ENCODE peak calls at places on chromosomes 16 and 17, in eight cellular contexts. J is progenitor cell of endocrine pancreas; A is naive thymus-derived CD8-positive, alpha-beta T cell; P is fibroblast of villous mesenchyme; Y is skeletal muscle cell; I is GM13976; W is BJ; N is posterior cingulate gyrus. F is an unnamed sample.
A peak's percentile ranks its signal among the peaks of the same experiment; 100 is the strongest.

GRCh38 chr16:68718596-68718995 is 18.5 kb upstream of the CDH1 start:
- DNase-seq in Y (no peak), N (no peak), A (no peak), J (no peak), P (peak; percentile 41), I (no peak), W (no peak), F (no peak)

GRCh38 chr17:49148171-49148570 is 15.6 kb downstream of the B4GALNT2 start:
- DNase-seq in Y (no peak), N (no peak), J (no peak), P (no peak), I (no peak), W (no peak), A (no peak), F (no peak)

GRCh38 chr17:951388-952132 is 28.0 kb downstream of the NXN start:
- DNase-seq in J (peak; percentile 56), W (no peak), P (peak; percentile 88), I (no peak), Y (peak; percentile 57), A (no peak), N (no peak), F (peak; percentile 15)

GRCh38 chr17:54749157-54749556 is 151.5 kb upstream of the TOM1L1 start:
- DNase-seq in W (no peak), J (no peak), I (no peak), N (no peak), Y (no peak), P (no peak), A (no peak), F (no peak)

GRCh38 chr16:180101-180920 is at the start of gene HBQ1:
- DNase-seq in N (no peak), I (peak; percentile 64), A (peak; percentile 33), Y (no peak), J (peak; percentile 65), W (no peak), P (peak; percentile 34), F (peak; percentile 52)

GRCh38 chr17:15414502-15415348 is 52.7 kb downstream of the CDRT4 start:
- DNase-seq in W (no peak), A (no peak), Y (no peak), N (no peak), J (no peak), P (no peak), I (no peak), F (no peak)

GRCh38 chr16:70706948-70707465 is 21.2 kb upstream of the MTSS2 start:
- DNase-seq in I (no peak), Y (peak; percentile 45), J (no peak), W (peak; percentile 97), P (peak; percentile 93), A (no peak), N (no peak), F (no peak)

GRCh38 chr16:30926333-30926811 is 3.0 kb downstream of the FBXL19 start:
- DNase-seq in A (no peak), Y (no peak), W (no peak), I (no peak), P (no peak), N (no peak), J (no peak), F (no peak)

GRCh38 chr16:50202926-50203624 is 50.0 kb downstream of the TENT4B start:
- DNase-seq in A (no peak), I (no peak), W (peak; percentile 99), J (no peak), Y (peak; percentile 81), N (no peak), P (peak; percentile 96), F (peak; percentile 43)

GRCh38 chr17:45780921-45781320 is 3.2 kb upstream of the CRHR1 start:
- DNase-seq in W (no peak), I (no peak), A (no peak), N (no peak), P (no peak), J (no peak), Y (no peak), F (no peak)

F was measured in HEK293T.